ENCODE peak calls at places on chromosomes 7 and 10, in nine cellular contexts. K, H, Q, X, B, T, Z, W and O are unnamed samples.

GRCh38 chr7:23530901-23531793 is 634 bp downstream of the TRA2A start:
- DNase-seq in K (peak; percentile 23), H (peak; percentile 68), Q (peak; percentile 13), X (peak; percentile 55), B (peak; percentile 58), T (peak; percentile 60), Z (peak; percentile 67), W (peak; percentile 68), O (peak; percentile 29)

GRCh38 chr10:96842896-96843723 is 11.0 kb downstream of the LCOR start:
- DNase-seq in K (no peak), H (no peak), Q (no peak), X (no peak), B (peak; percentile 78), T (no peak), Z (no peak), W (no peak), O (no peak)

GRCh38 chr7:157234271-157234670 is 95.5 kb downstream of the UBE3C start:
- DNase-seq in K (no peak), H (no peak), Q (no peak), X (no peak), B (no peak), T (no peak), Z (no peak), W (peak; percentile 91), O (no peak)

GRCh38 chr7:116804459-116804858 is 57.9 kb upstream of the CAPZA2 start:
- DNase-seq in K (no peak), H (no peak), Q (no peak), X (no peak), B (no peak), T (no peak), Z (no peak), W (no peak), O (no peak)

GRCh38 chr10:70843776-70844489 is 28.2 kb downstream of the SGPL1 start:
- DNase-seq in K (no peak), H (peak; percentile 36), Q (no peak), X (no peak), B (no peak), T (no peak), Z (peak; percentile 26), W (no peak), O (no peak)

GRCh38 chr10:75957321-75957720 is 525.9 kb downstream of the LRMDA start:
- DNase-seq in K (no peak), H (no peak), Q (no peak), X (no peak), B (no peak), T (no peak), Z (no peak), W (no peak), O (no peak)

GRCh38 chr7:2626498-2627117 is 5.2 kb upstream of the TTYH3 start:
- DNase-seq in K (no peak), H (no peak), Q (no peak), X (no peak), B (no peak), T (no peak), Z (no peak), W (peak; percentile 80), O (no peak)

GRCh38 chr7:106609416-106609815 is 51.5 kb downstream of the CCDC71L start:
- DNase-seq in K (no peak), H (no peak), Q (no peak), X (no peak), B (peak; percentile 61), T (no peak), Z (no peak), W (peak; percentile 72), O (no peak)

GRCh38 chr10:118276203-118276602 is 65.9 kb downstream of the FAM204A start:
- DNase-seq in K (no peak), H (no peak), Q (no peak), X (no peak), B (no peak), T (no peak), Z (no peak), W (peak; percentile 19), O (no peak)

GRCh38 chr10:28202941-28203352 is 99.9 kb downstream of the MPP7 start:
- DNase-seq in K (no peak), H (no peak), Q (no peak), X (no peak), B (no peak), T (peak; percentile 16), Z (no peak), W (peak; percentile 40), O (no peak)

GRCh38 chr7:32958046-32959025 is 1.1 kb downstream of the FKBP9 start:
- DNase-seq in K (no peak), H (no peak), Q (no peak), X (no peak), B (peak; percentile 62), T (no peak), Z (peak; percentile 72), W (peak; percentile 81), O (no peak)

GRCh38 chr7:7369134-7369533 is 166.5 kb downstream of the COL28A1 start:
- DNase-seq in K (no peak), H (no peak), Q (no peak), X (no peak), B (peak; percentile 52), T (no peak), Z (no peak), W (no peak), O (no peak)

GRCh38 chr7:68364871-68365625 is 1233.2 kb upstream of the AUTS2 start:
- DNase-seq in K (no peak), H (no peak), Q (no peak), X (no peak), B (no peak), T (no peak), Z (no peak), W (no peak), O (no peak)

GRCh38 chr10:14409247-14409646 is 78.5 kb upstream of the FRMD4A start:
- DNase-seq in K (peak; percentile 1), H (no peak), Q (peak; percentile 34), X (no peak), B (no peak), T (no peak), Z (no peak), W (no peak), O (no peak)

GRCh38 chr10:120776442-120776841 is 74.7 kb upstream of the WDR11 start:
- DNase-seq in K (no peak), H (no peak), Q (no peak), X (no peak), B (no peak), T (no peak), Z (no peak), W (no peak), O (no peak)